ENCODE peak calls at places on chromosomes 6 and 20, in four cellular contexts. A, N, B and F are unnamed samples.

GRCh38 chr6:1335367-1336037 is 23.6 kb downstream of the FOXQ1 start:
- DNase-seq in A (peak; percentile 34), N (no peak), B (no peak), F (peak; percentile 91)

GRCh38 chr6:169990095-169991030 is 238.9 kb downstream of the ERMARD start:
- DNase-seq in A (no peak), N (peak; percentile 40), B (no peak), F (no peak)

GRCh38 chr6:92427408-92427905 is 991.9 kb downstream of the EPHA7 start:
- DNase-seq in A (no peak), N (no peak), B (no peak), F (no peak)

GRCh38 chr6:25130518-25130917 is 148.7 kb upstream of the CARMIL1 start:
- DNase-seq in A (no peak), N (no peak), B (no peak), F (no peak)

GRCh38 chr20:57659789-57660509 is 39.7 kb upstream of the ZBP1 start:
- DNase-seq in A (no peak), N (peak; percentile 7), B (no peak), F (no peak)

GRCh38 chr6:125058562-125058961 is 95.0 kb upstream of the TPD52L1 start:
- DNase-seq in A (no peak), N (no peak), B (no peak), F (no peak)

GRCh38 chr6:2793491-2794151 is 28.4 kb downstream of the WRNIP1 start:
- DNase-seq in A (no peak), N (no peak), B (no peak), F (no peak)

GRCh38 chr20:23386304-23387117 is 24.5 kb downstream of the GZF1 start:
- DNase-seq in A (no peak), N (no peak), B (no peak), F (no peak)

GRCh38 chr6:3052481-3053230 is 15.6 kb upstream of the RIPK1 start:
- DNase-seq in A (no peak), N (no peak), B (no peak), F (no peak)

GRCh38 chr20:59382907-59383306 is 82.5 kb downstream of the EDN3 start:
- DNase-seq in A (no peak), N (no peak), B (no peak), F (no peak)

GRCh38 chr6:35077713-35078105 is 63.4 kb downstream of the TCP11 start:
- DNase-seq in A (no peak), N (no peak), B (no peak), F (no peak)

GRCh38 chr20:48578397-48579098 is 249.3 kb downstream of the PREX1 start:
- DNase-seq in A (no peak), N (no peak), B (no peak), F (no peak)

GRCh38 chr6:36697481-36697903 is at the start of gene RAB44:
- DNase-seq in A (no peak), N (no peak), B (no peak), F (no peak)

GRCh38 chr6:15776458-15776980 is 113.7 kb upstream of the DTNBP1 start:
- DNase-seq in A (no peak), N (no peak), B (no peak), F (no peak)

GRCh38 chr20:19013907-19014306 is 198.5 kb upstream of the SLC24A3 start:
- DNase-seq in A (no peak), N (no peak), B (no peak), F (no peak)

GRCh38 chr6:35448191-35448590 is 3.9 kb upstream of the FANCE start:
- DNase-seq in A (no peak), N (no peak), B (no peak), F (no peak)

GRCh38 chr20:35285806-35286076 is 1.2 kb upstream of the EIF6 start:
- DNase-seq in A (no peak), N (no peak), B (no peak), F (no peak)

GRCh38 chr6:130132286-130132701 is 90.5 kb downstream of the SAMD3 start:
- DNase-seq in A (no peak), N (no peak), B (no peak), F (no peak)

GRCh38 chr20:62366370-62367135 is 559 bp downstream of the LAMA5 start:
- DNase-seq in A (no peak), N (no peak), B (no peak), F (no peak)

GRCh38 chr20:3392756-3393155 is 14.7 kb downstream of the DNAAF9 start:
- DNase-seq in A (no peak), N (no peak), B (no peak), F (no peak)

GRCh38 chr6:110589865-110590513 is 113.6 kb upstream of the SLC22A16 start:
- DNase-seq in A (no peak), N (no peak), B (no peak), F (no peak)

GRCh38 chr20:61695741-61696140 is 369.9 kb downstream of the TAF4 start:
- DNase-seq in A (no peak), N (no peak), B (no peak), F (no peak)

GRCh38 chr6:95357380-95358025 is 219.8 kb upstream of the MANEA start:
- DNase-seq in A (no peak), N (no peak), B (no peak), F (no peak)

GRCh38 chr20:47343007-47343472 is 13.5 kb downstream of the ZMYND8 start:
- DNase-seq in A (no peak), N (no peak), B (no peak), F (no peak)

GRCh38 chr6:12354499-12354898 is 64.3 kb downstream of the EDN1 start:
- DNase-seq in A (no peak), N (no peak), B (no peak), F (no peak)